ENCODE peak calls at places on chromosomes 13 and 19, in eight cellular contexts. U, G, Q, E, I, P, R and L are unnamed samples.

GRCh38 chr13:40271931-40272775 is 394.3 kb downstream of the FOXO1 start:
- DNase-seq in U (no peak), G (no peak), Q (peak), E (peak), I (peak), P (peak), R (no peak), L (peak)

GRCh38 chr13:97945342-97945741 is 8.1 kb upstream of the IPO5 start:
- DNase-seq in U (no peak), G (no peak), Q (no peak), E (no peak), I (no peak), P (no peak), R (no peak), L (peak)

GRCh38 chr13:30565658-30566057 is 52.1 kb upstream of the USPL1 start:
- DNase-seq in U (no peak), G (no peak), Q (no peak), E (no peak), I (no peak), P (no peak), R (no peak), L (peak)

GRCh38 chr19:33712268-33712667 is 84.4 kb upstream of the KCTD15 start:
- DNase-seq in U (no peak), G (no peak), Q (no peak), E (peak), I (no peak), P (no peak), R (no peak), L (no peak)

GRCh38 chr19:12723643-12724426 is at the start of gene TNPO2:
- DNase-seq in U (no peak), G (peak), Q (peak), E (peak), I (peak), P (peak), R (peak), L (peak)

GRCh38 chr13:36965767-36966166 is 33.4 kb downstream of the ALG5 start:
- DNase-seq in U (no peak), G (no peak), Q (no peak), E (no peak), I (no peak), P (no peak), R (no peak), L (peak)

GRCh38 chr13:108609353-108609752 is 20.1 kb upstream of the MYO16 start:
- DNase-seq in U (no peak), G (no peak), Q (no peak), E (no peak), I (no peak), P (no peak), R (no peak), L (peak)

GRCh38 chr19:30854207-30854606 is 482.0 kb downstream of the ZNF536 start:
- DNase-seq in U (no peak), G (no peak), Q (no peak), E (no peak), I (no peak), P (no peak), R (no peak), L (no peak)

GRCh38 chr19:4373601-4374441 is 26.5 kb downstream of the SH3GL1 start:
- DNase-seq in U (no peak), G (no peak), Q (peak), E (peak), I (no peak), P (no peak), R (peak), L (no peak)

GRCh38 chr13:112466132-112467025 is 90.2 kb downstream of the SPACA7 start:
- DNase-seq in U (peak), G (no peak), Q (no peak), E (no peak), I (no peak), P (no peak), R (peak), L (no peak)

GRCh38 chr13:75864718-75865117 is 228.6 kb downstream of the LMO7 start:
- DNase-seq in U (no peak), G (no peak), Q (no peak), E (no peak), I (no peak), P (no peak), R (no peak), L (peak)

GRCh38 chr19:39470724-39471339 is 9.8 kb upstream of the TIMM50 start:
- DNase-seq in U (no peak), G (no peak), Q (no peak), E (no peak), I (no peak), P (no peak), R (no peak), L (peak)

GRCh38 chr13:46686171-46686570 is 110.8 kb downstream of the ESD start:
- DNase-seq in U (no peak), G (no peak), Q (no peak), E (no peak), I (peak), P (no peak), R (no peak), L (no peak)

GRCh38 chr19:35505956-35506355 is 7.5 kb downstream of the DMKN start:
- DNase-seq in U (no peak), G (no peak), Q (no peak), E (no peak), I (no peak), P (no peak), R (no peak), L (no peak)

GRCh38 chr13:94061316-94061715 is 418.2 kb downstream of the DCT start:
- DNase-seq in U (no peak), G (no peak), Q (no peak), E (no peak), I (no peak), P (no peak), R (no peak), L (peak)

GRCh38 chr13:74329978-74330377 is 195.8 kb upstream of the KLF12 start:
- DNase-seq in U (no peak), G (no peak), Q (no peak), E (no peak), I (no peak), P (no peak), R (no peak), L (no peak)

GRCh38 chr13:41505209-41505835 is 48.0 kb downstream of the RGCC start:
- DNase-seq in U (no peak), G (no peak), Q (no peak), E (no peak), I (no peak), P (no peak), R (no peak), L (peak)

GRCh38 chr13:113115363-113116205 is 7.0 kb upstream of the F10 start:
- DNase-seq in U (peak), G (no peak), Q (peak), E (no peak), I (no peak), P (peak), R (peak), L (no peak)